ENCODE peak calls at places on chromosomes 3 and 15, in ten cellular contexts. Z is MM.1S, L is HFF-Myc, G is esophagus muscularis mucosa, J is pancreas, W is IMR-90, H is fibroblast of mammary gland, N is right atrium auricular region, F is mammary epithelial cell, X is PC-3. I is an unnamed sample.

GRCh38 chr3:182212479-182213076 is 500.9 kb downstream of the SOX2 start:
- DNase-seq in Z (no peak), L (peak), G (no peak), J (no peak), W (peak), H (peak), N (no peak), F (peak), X (peak), I (peak)

GRCh38 chr3:12221663-12222062 is 63.0 kb upstream of the TIMP4 start:
- DNase-seq in Z (no peak), L (no peak), G (no peak), J (no peak), W (no peak), H (no peak), N (no peak), F (no peak), X (peak), I (no peak)

GRCh38 chr3:178558637-178559036 is 22.4 kb downstream of the KCNMB2 start:
- DNase-seq in Z (no peak), L (no peak), G (no peak), J (no peak), W (no peak), H (no peak), N (no peak), F (no peak), X (no peak), I (peak)

GRCh38 chr3:45437388-45437787 is 49.0 kb downstream of the LARS2 start:
- DNase-seq in Z (no peak), L (no peak), G (no peak), J (no peak), W (peak), H (peak), N (no peak), F (no peak), X (peak), I (no peak)

GRCh38 chr3:58079773-58080172 is 71.6 kb downstream of the FLNB start:
- DNase-seq in Z (no peak), L (no peak), G (no peak), J (no peak), W (no peak), H (no peak), N (no peak), F (no peak), X (no peak), I (no peak)

GRCh38 chr3:51585197-51585596 is 46.7 kb downstream of the RAD54L2 start:
- DNase-seq in Z (no peak), L (no peak), G (no peak), J (no peak), W (no peak), H (no peak), N (no peak), F (peak), X (no peak), I (no peak)

GRCh38 chr3:126161309-126161708 is 19.1 kb downstream of the ALDH1L1 start:
- DNase-seq in Z (no peak), L (no peak), G (peak), J (no peak), W (no peak), H (no peak), N (no peak), F (no peak), X (no peak), I (no peak)

GRCh38 chr3:181403876-181404660 is 307.7 kb upstream of the SOX2 start:
- DNase-seq in Z (no peak), L (no peak), G (no peak), J (no peak), W (no peak), H (peak), N (no peak), F (peak), X (no peak), I (no peak)

GRCh38 chr15:62559049-62559733 is 394.1 kb upstream of the C2CD4B start:
- DNase-seq in Z (no peak), L (no peak), G (no peak), J (no peak), W (peak), H (peak), N (peak), F (no peak), X (no peak), I (no peak)

GRCh38 chr15:95407534-95407933 is 923.0 kb upstream of the NR2F2 start:
- DNase-seq in Z (no peak), L (no peak), G (no peak), J (no peak), W (no peak), H (no peak), N (no peak), F (no peak), X (no peak), I (no peak)

GRCh38 chr15:29819979-29820801 is 2.1 kb downstream of the TJP1 start:
- DNase-seq in Z (no peak), L (no peak), G (no peak), J (no peak), W (peak), H (no peak), N (no peak), F (no peak), X (peak), I (no peak)

GRCh38 chr15:29672923-29673809 is 149.1 kb downstream of the TJP1 start:
- DNase-seq in Z (no peak), L (no peak), G (no peak), J (no peak), W (no peak), H (peak), N (no peak), F (no peak), X (no peak), I (no peak)

GRCh38 chr3:8937064-8938020 is 25.9 kb downstream of the RAD18 start:
- DNase-seq in Z (no peak), L (peak), G (no peak), J (no peak), W (peak), H (peak), N (no peak), F (peak), X (peak), I (peak)

GRCh38 chr3:4587061-4587837 is 94.1 kb downstream of the ITPR1 start:
- DNase-seq in Z (no peak), L (no peak), G (no peak), J (no peak), W (no peak), H (peak), N (no peak), F (no peak), X (no peak), I (no peak)

GRCh38 chr3:151750181-151750580 is 16.5 kb downstream of the AADACL2 start:
- DNase-seq in Z (no peak), L (no peak), G (no peak), J (no peak), W (no peak), H (no peak), N (no peak), F (peak), X (no peak), I (no peak)

GRCh38 chr3:26099692-26100091 is 309.8 kb downstream of the OXSM start:
- DNase-seq in Z (no peak), L (no peak), G (no peak), J (no peak), W (no peak), H (no peak), N (no peak), F (no peak), X (no peak), I (peak)

GRCh38 chr3:10011644-10012043 is 14.6 kb upstream of the FANCD2 start:
- DNase-seq in Z (no peak), L (no peak), G (no peak), J (no peak), W (no peak), H (no peak), N (no peak), F (no peak), X (no peak), I (no peak)

GRCh38 chr15:57496946-57497944 is 94.5 kb upstream of the MYZAP start:
- DNase-seq in Z (no peak), L (no peak), G (no peak), J (no peak), W (no peak), H (no peak), N (no peak), F (no peak), X (peak), I (no peak)

GRCh38 chr15:65071381-65071811 is 3.6 kb upstream of the RASL12 start:
- DNase-seq in Z (no peak), L (no peak), G (no peak), J (no peak), W (no peak), H (peak), N (no peak), F (no peak), X (no peak), I (no peak)

GRCh38 chr3:131630812-131631211 is 128.0 kb upstream of the MRPL3 start:
- DNase-seq in Z (no peak), L (no peak), G (no peak), J (no peak), W (no peak), H (peak), N (no peak), F (no peak), X (no peak), I (no peak)

GRCh38 chr15:73982251-73982962 is 9.7 kb downstream of the STOML1 start:
- DNase-seq in Z (no peak), L (peak), G (peak), J (no peak), W (peak), H (peak), N (peak), F (peak), X (peak), I (peak)

GRCh38 chr3:80785475-80785874 is 976.0 kb downstream of the GBE1 start:
- DNase-seq in Z (peak), L (no peak), G (no peak), J (no peak), W (no peak), H (no peak), N (no peak), F (no peak), X (peak), I (no peak)

GRCh38 chr3:122691195-122691594 is 10.6 kb downstream of the PARP14 start:
- DNase-seq in Z (no peak), L (no peak), G (no peak), J (no peak), W (peak), H (peak), N (no peak), F (no peak), X (peak), I (no peak)

DNA sequence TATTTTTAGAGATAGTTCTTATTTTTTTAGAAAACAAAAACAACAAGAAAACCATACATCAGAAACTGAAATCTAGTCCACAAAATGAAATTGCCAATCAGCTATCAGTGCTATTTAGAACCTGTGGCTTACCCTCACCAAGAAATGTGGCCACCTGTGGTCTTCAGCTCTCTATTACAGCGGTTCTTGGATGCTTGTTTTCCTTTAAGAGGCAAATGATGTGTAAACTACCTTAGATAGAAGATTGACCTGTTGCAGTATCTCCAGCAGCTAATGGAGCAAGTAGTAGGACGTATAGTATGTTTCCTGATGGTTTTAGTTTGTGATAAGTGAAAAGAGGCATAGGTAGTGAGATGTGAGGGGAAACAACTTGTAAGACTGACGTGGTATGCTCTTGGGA is 21.2 kb downstream of the TFG start:
- DNase-seq in Z (peak), L (no peak), G (no peak), J (no peak), W (no peak), H (no peak), N (no peak), F (no peak), X (no peak), I (no peak)
- TF ChIP-seq CTCF in Z (no peak), L (no peak), G (no peak), J (no peak), W (no peak), H (no peak), N (no peak), F (no peak), X (no peak), I (no peak)

GRCh38 chr3:47870156-47870555 is 67.2 kb downstream of the DHX30 start:
- DNase-seq in Z (no peak), L (no peak), G (no peak), J (no peak), W (peak), H (no peak), N (no peak), F (no peak), X (no peak), I (no peak)

GRCh38 chr3:47870702-47871255 is 67.8 kb downstream of the DHX30 start:
- DNase-seq in Z (no peak), L (no peak), G (no peak), J (no peak), W (no peak), H (no peak), N (no peak), F (no peak), X (no peak), I (no peak)

GRCh38 chr3:47867451-47868017 is 64.6 kb downstream of the DHX30 start:
- DNase-seq in Z (no peak), L (no peak), G (no peak), J (no peak), W (no peak), H (no peak), N (no peak), F (no peak), X (no peak), I (no peak)

GRCh38 chr3:47871389-47871788 is 68.5 kb downstream of the DHX30 start:
- DNase-seq in Z (no peak), L (no peak), G (no peak), J (no peak), W (no peak), H (no peak), N (no peak), F (no peak), X (no peak), I (no peak)

DNA sequence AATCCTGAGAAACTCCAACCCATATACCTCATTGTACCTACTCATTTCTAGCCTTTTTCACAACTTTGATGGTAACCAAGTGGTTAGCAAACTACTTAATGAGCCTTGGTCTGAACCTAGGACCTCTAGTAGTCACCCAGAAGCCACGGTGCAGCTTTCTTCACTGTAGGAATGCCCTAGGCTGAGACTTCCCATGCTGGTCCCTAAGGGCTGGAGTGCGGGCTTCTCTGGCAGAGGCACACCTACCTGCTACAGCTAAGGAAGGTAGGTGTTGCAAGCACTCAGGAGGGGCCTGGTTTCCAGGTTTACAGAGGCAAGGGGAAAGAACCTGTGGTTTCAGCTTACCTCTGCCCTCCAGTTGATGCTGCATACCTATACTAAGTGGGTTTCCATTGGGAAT is 65.4 kb downstream of the DHX30 start:
- DNase-seq in Z (no peak), L (no peak), G (no peak), J (no peak), W (no peak), H (no peak), N (no peak), F (no peak), X (no peak), I (no peak)
- H3K4me3 ChIP-seq in Z (no peak), L (no peak), G (no peak), J (no peak), W (no peak), H (no peak), N (no peak), F (no peak), X (no peak), I (no peak)

GRCh38 chr3:64909011-64909410 is 221.2 kb upstream of the ADAMTS9 start:
- DNase-seq in Z (no peak), L (no peak), G (no peak), J (no peak), W (no peak), H (no peak), N (no peak), F (no peak), X (no peak), I (no peak)

GRCh38 chr3:64908292-64908691 is 220.5 kb upstream of the ADAMTS9 start:
- DNase-seq in Z (no peak), L (no peak), G (no peak), J (no peak), W (peak), H (peak), N (no peak), F (peak), X (no peak), I (no peak)

GRCh38 chr3:64911138-64911537 is 223.3 kb upstream of the ADAMTS9 start:
- DNase-seq in Z (no peak), L (no peak), G (no peak), J (no peak), W (no peak), H (no peak), N (no peak), F (no peak), X (no peak), I (no peak)

GRCh38 chr3:64913515-64913914 is 225.7 kb upstream of the ADAMTS9 start:
- DNase-seq in Z (no peak), L (no peak), G (no peak), J (no peak), W (no peak), H (no peak), N (no peak), F (no peak), X (no peak), I (no peak)

GRCh38 chr3:64909757-64910475 is 222.1 kb upstream of the ADAMTS9 start:
- DNase-seq in Z (no peak), L (no peak), G (no peak), J (no peak), W (no peak), H (no peak), N (no peak), F (no peak), X (no peak), I (no peak)
- TF ChIP-seq CTCF in Z (no peak), L (no peak), G (no peak), J (no peak), W (no peak), H (no peak), N (no peak), F (no peak), X (no peak), I (no peak)

GRCh38 chr3:53157974-53158580 is 2.9 kb upstream of the PRKCD start:
- DNase-seq in Z (no peak), L (no peak), G (no peak), J (no peak), W (no peak), H (no peak), N (no peak), F (no peak), X (no peak), I (no peak)

GRCh38 chr3:53160660-53161344 is at the start of gene PRKCD:
- DNase-seq in Z (peak), L (no peak), G (peak), J (peak), W (peak), H (peak), N (peak), F (peak), X (peak), I (peak)

GRCh38 chr3:53160335-53160659 is 712 bp upstream of the PRKCD start:
- DNase-seq in Z (no peak), L (no peak), G (no peak), J (no peak), W (no peak), H (no peak), N (no peak), F (no peak), X (no peak), I (no peak)

GRCh38 chr3:53159415-53160135 is 1.4 kb upstream of the PRKCD start:
- DNase-seq in Z (no peak), L (no peak), G (no peak), J (peak), W (no peak), H (no peak), N (no peak), F (no peak), X (no peak), I (no peak)

DNA sequence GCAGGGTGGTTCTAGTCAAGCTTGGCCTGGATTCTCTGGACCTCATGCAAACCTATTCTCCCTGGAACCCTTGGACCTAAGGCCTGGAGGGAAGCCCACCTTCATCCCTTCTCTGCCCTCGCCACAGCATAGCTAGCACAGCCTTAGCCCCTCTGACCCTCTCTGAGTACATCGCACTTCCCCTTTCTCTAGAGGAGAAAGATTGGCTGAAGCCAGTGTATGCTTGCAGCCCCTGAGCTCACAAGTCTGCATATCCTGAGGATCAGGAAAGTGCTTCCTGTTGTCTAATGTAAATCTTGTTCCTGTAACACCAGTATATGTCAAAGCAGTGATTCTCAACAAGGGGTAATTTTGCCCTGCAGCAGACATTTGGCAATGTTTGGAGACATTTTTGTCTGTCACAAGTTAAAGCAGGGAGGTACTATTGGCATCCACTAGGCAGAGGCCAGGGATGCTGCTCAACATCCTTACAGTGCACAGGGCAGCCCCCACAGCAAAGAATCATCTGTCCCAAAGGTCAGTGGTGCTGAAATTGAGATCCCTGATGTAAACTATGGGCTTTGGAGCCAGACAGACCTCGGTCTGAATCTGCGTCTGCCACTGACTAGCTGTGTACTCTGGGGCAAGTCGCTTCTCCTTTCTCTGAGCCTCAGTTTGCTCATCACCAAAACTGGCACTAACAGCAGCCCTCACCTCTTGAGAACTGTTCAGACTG is 2.2 kb upstream of the PRKCD start:
- DNase-seq in Z (no peak), L (no peak), G (no peak), J (no peak), W (no peak), H (no peak), N (no peak), F (no peak), X (no peak), I (no peak)
- H3K4me3 ChIP-seq in Z (no peak), L (no peak), G (no peak), J (no peak), W (no peak), H (no peak), N (no peak), F (no peak), X (no peak), I (no peak)

GRCh38 chr3:186511702-186512101 is 32.5 kb downstream of the CRYGS start:
- DNase-seq in Z (no peak), L (no peak), G (no peak), J (no peak), W (no peak), H (no peak), N (no peak), F (no peak), X (no peak), I (no peak)

GRCh38 chr3:186512570-186513302 is 31.4 kb downstream of the CRYGS start:
- DNase-seq in Z (no peak), L (no peak), G (no peak), J (no peak), W (no peak), H (no peak), N (no peak), F (no peak), X (no peak), I (no peak)

GRCh38 chr3:186516645-186517044 is 27.5 kb downstream of the CRYGS start:
- DNase-seq in Z (no peak), L (no peak), G (no peak), J (no peak), W (no peak), H (no peak), N (no peak), F (no peak), X (no peak), I (no peak)

GRCh38 chr3:186515115-186515514 is 29.1 kb downstream of the CRYGS start:
- DNase-seq in Z (no peak), L (no peak), G (no peak), J (no peak), W (no peak), H (no peak), N (no peak), F (no peak), X (no peak), I (no peak)

DNA sequence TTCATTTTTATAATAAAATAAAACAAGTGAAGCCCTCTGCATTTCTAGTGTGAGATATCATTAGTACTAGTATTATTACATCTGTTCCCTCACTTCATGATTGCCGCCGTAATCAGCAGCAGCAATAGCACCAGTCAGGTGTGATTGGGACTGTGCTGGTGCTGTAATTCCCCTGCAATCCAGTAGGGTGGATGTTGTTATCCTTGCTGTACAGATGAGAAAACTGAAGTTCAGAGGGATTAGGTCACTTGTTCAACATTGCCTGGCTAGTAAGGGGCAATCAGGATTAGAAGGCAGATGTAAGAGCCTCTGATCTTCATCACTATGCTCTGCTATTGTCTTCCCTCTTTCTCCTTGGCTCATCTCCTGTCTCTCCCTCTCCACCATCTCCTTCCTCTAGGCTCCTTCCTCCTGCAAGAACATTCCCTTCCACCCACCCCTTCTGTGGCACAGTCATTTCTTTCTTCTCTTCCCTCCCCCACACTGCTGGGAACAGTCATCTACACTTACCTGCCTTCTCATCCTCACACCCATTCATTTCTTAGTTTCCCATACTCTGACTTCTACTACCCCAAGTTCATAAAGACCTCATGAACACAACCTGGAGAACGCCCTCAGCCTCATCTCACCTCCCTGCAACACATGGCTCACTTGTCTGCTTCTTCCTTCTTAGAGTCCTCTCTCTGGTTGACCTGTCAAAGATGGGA is 29.7 kb downstream of the CRYGS start:
- DNase-seq in Z (no peak), L (no peak), G (no peak), J (no peak), W (no peak), H (no peak), N (no peak), F (peak), X (peak), I (no peak)
- TF ChIP-seq CTCF in Z (peak), L (peak), G (no peak), J (peak), W (peak), H (peak), N (peak), F (peak), X (peak), I (peak)

I was measured in retinal pigment epithelial cell.